ENCODE peak calls at places on chromosomes 16 and 17, in ten cellular contexts. N is psoas muscle, S is stomach, V is lower lobe of right lung, L is endothelial cell of umbilical vein, B is HCT116, K is lung, D is astrocyte, E is ovary, M is adipocyte. F is an unnamed sample.

GRCh38 chr16:12339686-12340085 is 363.2 kb downstream of the SNX29 start:
- DNase-seq in L (no peak), B (no peak), K (no peak), V (no peak), S (no peak), D (peak; percentile 60), N (no peak), E (no peak), M (no peak), F (no peak)

GRCh38 chr16:13176711-13177110 is 275.3 kb downstream of the SHISA9 start:
- DNase-seq in S (no peak), E (no peak), L (no peak), M (no peak), B (no peak), N (no peak), K (no peak), V (no peak), D (no peak), F (no peak)

GRCh38 chr16:69105501-69106361 is at the start of gene HAS3:
- DNase-seq in S (peak; percentile 65), M (peak; percentile 81), K (peak; percentile 71), D (peak; percentile 44), L (peak; percentile 69), E (peak; percentile 65), N (no peak), V (peak; percentile 81), B (peak; percentile 69), F (no peak)

GRCh38 chr17:45276031-45276430 is 14.1 kb upstream of the SPATA32 start:
- DNase-seq in E (peak; percentile 64), D (no peak), N (no peak), M (peak; percentile 7), B (no peak), L (no peak), K (no peak), S (no peak), V (no peak), F (no peak)

GRCh38 chr16:84933774-84934571 is 77.4 kb downstream of the ZDHHC7 start:
- DNase-seq in V (no peak), E (peak; percentile 91), K (no peak), N (peak; percentile 89), B (no peak), M (no peak), L (no peak), S (no peak), D (no peak), F (peak; percentile 93)

GRCh38 chr16:69166221-69166833 is 20.6 kb upstream of the SNTB2 start:
- DNase-seq in N (no peak), K (no peak), M (peak; percentile 41), L (peak; percentile 49), B (no peak), E (no peak), V (no peak), S (no peak), D (peak; percentile 74), F (no peak)

GRCh38 chr16:29899516-29900101 is at the start of gene SEZ6L2:
- DNase-seq in D (peak; percentile 88), B (peak; percentile 90), N (peak; percentile 30), M (peak; percentile 75), S (peak; percentile 89), L (peak; percentile 79), K (peak; percentile 79), V (peak; percentile 79), E (peak; percentile 88), F (no peak)

GRCh38 chr17:50129303-50129945 is 536 bp downstream of the SAMD14 start:
- DNase-seq in B (no peak), M (peak; percentile 47), E (no peak), N (no peak), V (no peak), L (no peak), K (no peak), D (peak; percentile 46), S (no peak), F (no peak)

GRCh38 chr17:8869416-8869815 is 1.9 kb upstream of the PIK3R6 start:
- DNase-seq in D (no peak), M (no peak), E (no peak), V (no peak), L (no peak), B (no peak), K (no peak), S (no peak), N (no peak), F (no peak)

GRCh38 chr16:67833035-67833417 is 9.1 kb upstream of the THAP11 start:
- DNase-seq in V (no peak), S (no peak), B (no peak), E (no peak), L (no peak), M (peak; percentile 69), D (peak; percentile 69), K (no peak), N (no peak), F (peak; percentile 18)

GRCh38 chr17:83193336-83194188 is 114.2 kb downstream of the METRNL start:
- DNase-seq in D (peak; percentile 51), E (peak; percentile 38), N (peak; percentile 44), L (no peak), S (peak; percentile 23), K (peak; percentile 47), B (no peak), V (peak; percentile 56), M (no peak), F (peak; percentile 18)

DNA sequence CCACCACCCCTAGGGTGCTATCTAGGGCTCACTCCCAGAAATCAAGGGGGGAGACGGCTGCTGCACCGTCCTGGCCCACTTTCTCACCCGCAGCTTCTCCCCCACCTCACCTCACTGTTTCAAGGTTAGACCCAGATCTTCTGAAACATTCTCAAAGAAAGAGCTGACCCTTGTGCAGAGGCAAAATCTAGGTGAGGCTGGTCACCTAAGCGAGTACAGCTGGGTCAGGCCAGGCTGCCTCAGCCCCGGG is 27.0 kb downstream of the GNPTG start:
- DNase-seq in N (no peak), B (no peak), L (no peak), K (no peak), E (no peak), D (no peak), S (no peak), M (no peak), V (no peak), F (no peak)
- H3K4me3 ChIP-seq in N (peak overlapping the region; percentile 73), B (peak overlapping the region; percentile 89), L (peak overlapping the region; percentile 10), K (peak overlapping the region; percentile 57), E (peak overlapping the region; percentile 37), D (peak overlapping the region; percentile 60), S (peak overlapping the region; percentile 64), M (peak overlapping the region; percentile 81), V (peak overlapping the region; percentile 61), F (no peak overlapping the region)

DNA sequence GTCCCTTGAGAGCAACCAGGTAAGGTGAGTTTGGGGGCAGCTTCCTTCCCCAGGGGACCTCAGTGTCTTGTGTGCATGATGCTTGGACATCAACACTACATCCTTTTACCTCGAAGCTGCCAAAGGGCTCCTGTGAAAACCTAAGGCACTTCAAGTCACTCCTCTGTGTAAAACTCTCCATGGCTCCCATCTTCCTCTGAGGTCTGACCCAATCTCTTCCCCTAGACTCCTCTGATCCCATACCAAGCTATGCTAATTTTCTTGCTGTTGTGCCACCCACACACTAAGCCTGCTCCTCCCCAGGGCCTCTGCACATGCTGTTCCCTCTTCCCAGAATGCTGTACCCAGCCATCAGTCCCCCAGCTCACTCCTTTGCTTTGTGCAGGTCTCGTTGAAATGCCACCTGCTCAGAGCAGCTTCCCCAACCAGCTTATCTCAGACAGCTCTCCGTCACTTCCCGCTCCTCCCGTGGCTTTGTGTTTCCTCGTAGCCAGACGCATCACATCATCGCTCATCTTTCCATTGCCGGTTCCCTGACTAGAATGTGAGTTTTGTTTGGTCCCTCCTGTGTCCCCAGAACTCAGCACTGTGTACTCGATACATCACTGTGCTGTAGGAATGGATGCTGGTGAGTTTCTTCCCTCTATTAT is 78.4 kb downstream of the CNGB1 start:
- DNase-seq in E (no peak), L (no peak), M (no peak), B (no peak), N (no peak), S (peak; percentile 34), D (peak; percentile 39), K (peak; percentile 41), V (peak; percentile 68), F (no peak)
- H3K4me1 ChIP-seq in E (no peaks in the 10 kb centered on the region), L (peaks cover 20% of the 10 kb centered on the region), M (peaks cover 25% of the 10 kb centered on the region), B (no peaks in the 10 kb centered on the region), N (no peaks in the 10 kb centered on the region), S (peaks cover 62% of the 10 kb centered on the region), D (peaks cover 34% of the 10 kb centered on the region), K (peaks cover 15% of the 10 kb centered on the region), V (peaks cover 45% of the 10 kb centered on the region), F (peaks cover 6% of the 10 kb centered on the region)

DNA sequence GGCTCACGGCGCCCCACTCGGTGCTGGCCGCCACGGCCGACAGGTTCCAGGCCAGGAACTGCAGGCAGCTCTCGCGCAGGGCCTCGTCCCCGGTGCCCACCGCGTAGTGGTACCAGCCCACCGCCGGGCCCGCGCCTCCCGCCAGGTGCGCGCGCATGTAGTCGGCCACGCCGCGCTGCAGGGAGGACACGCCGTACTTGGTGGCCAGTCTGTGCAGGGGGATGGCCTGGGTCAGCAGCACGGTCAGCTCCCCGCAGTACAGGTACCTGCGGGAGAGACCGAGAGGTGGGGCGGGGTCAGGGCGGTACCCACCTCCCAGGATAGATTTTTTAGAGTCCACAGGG is 4.2 kb downstream of the BTBD17 start:
- DNase-seq in E (no peak), D (no peak), M (no peak), L (no peak), N (no peak), V (no peak), S (no peak), B (no peak), K (no peak), F (no peak)
- H3K4me3 ChIP-seq in E (no peak overlapping the region), D (no peak overlapping the region), M (no peak overlapping the region), L (no peak overlapping the region), N (peak overlapping the region; percentile 49), V (peak overlapping the region; percentile 19), S (peak overlapping the region; percentile 35), B (no peak overlapping the region), K (no peak overlapping the region), F (peak overlapping the region; percentile 18)

GRCh38 chr16:86261379-86261778 is 248.9 kb upstream of the FOXF1 start:
- DNase-seq in M (no peak), N (no peak), L (peak; percentile 16), D (no peak), S (no peak), V (no peak), E (no peak), K (no peak), B (peak; percentile 81), F (no peak)

GRCh38 chr16:86256995-86257394 is 253.3 kb upstream of the FOXF1 start:
- DNase-seq in V (no peak), B (no peak), M (no peak), N (no peak), D (no peak), L (no peak), E (no peak), S (no peak), K (no peak), F (no peak)

GRCh38 chr16:86257546-86257945 is 252.8 kb upstream of the FOXF1 start:
- DNase-seq in L (no peak), V (no peak), S (no peak), D (no peak), E (no peak), B (no peak), M (no peak), K (no peak), N (no peak), F (no peak)

GRCh38 chr16:86258713-86259112 is 251.6 kb upstream of the FOXF1 start:
- DNase-seq in B (no peak), M (peak; percentile 15), S (no peak), K (no peak), L (no peak), D (peak; percentile 5), V (no peak), E (no peak), N (no peak), F (no peak)

DNA sequence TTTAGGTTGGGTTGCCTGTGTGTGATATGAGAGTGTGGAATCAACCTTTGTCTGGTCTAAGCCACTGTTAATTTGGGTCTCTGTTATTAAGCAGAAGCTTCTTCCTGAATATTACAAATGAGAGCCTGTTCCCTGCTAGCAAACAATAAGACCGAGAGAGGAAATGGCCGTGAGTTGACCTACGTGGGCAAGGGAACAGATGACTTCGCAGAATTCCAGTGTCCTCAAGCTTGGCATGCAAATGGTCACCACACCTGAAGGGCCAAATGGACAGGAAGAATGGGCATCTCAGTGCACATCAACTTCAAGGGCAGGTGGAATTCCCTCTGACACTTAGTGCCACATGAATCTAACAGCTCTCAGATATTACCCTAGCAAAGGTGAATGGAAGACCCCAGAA is 250.8 kb upstream of the FOXF1 start:
- DNase-seq in N (no peak), D (no peak), M (no peak), K (no peak), E (no peak), B (no peak), L (no peak), V (no peak), S (no peak), F (no peak)
- H3K4me1 ChIP-seq in N (no peaks in the 10 kb centered on the region), D (no peaks in the 10 kb centered on the region), M (no peaks in the 10 kb centered on the region), K (peaks cover 2% of the 10 kb centered on the region), E (no peaks in the 10 kb centered on the region), B (no peaks in the 10 kb centered on the region), L (no peaks in the 10 kb centered on the region), V (no peaks in the 10 kb centered on the region), S (no peaks in the 10 kb centered on the region), F (no peaks in the 10 kb centered on the region)